ENCODE peak calls at places on chromosomes 16 and 17, in nine cellular contexts. One of them, this sample, is unnamed.
A peak's percentile ranks its signal among the peaks of the same experiment; 100 is the strongest.

GRCh38 chr17:55710410-55710809 is 12.3 kb downstream of the TMEM100 start:
- DNase-seq in fibroblast of villous mesenchyme: peak; percentile 87
- DNase-seq in HEK293T: no peak
- DNase-seq in fibroblast of the conjunctiva: no peak
- DNase-seq in stimulated activated CD8-positive, alpha-beta memory T cell treated with anti-CD3 and anti-CD28 coated beads, Interleukin-7, amount 100 ng/mL, for 4 hours: no peak
- DNase-seq in activated CD4-positive, alpha-beta T cell treated with anti-CD3 and anti-CD28 coated beads for 4 hours: no peak
- DNase-seq in NCI-H345: no peak
- DNase-seq in stimulated activated naive CD4-positive, alpha-beta T cell treated with Interleukin-2 at 50 U/mL for 16 hours: no peak
- DNase-seq in stimulated activated CD4-positive, alpha-beta T cell treated with anti-CD3 and anti-CD28 coated beads, TNF-alpha, amount 100 ng/mL, for 4 hours: no peak
- DNase-seq in this sample: no peak

GRCh38 chr16:64238576-64238975 is 883.3 kb downstream of the CDH11 start:
- DNase-seq in fibroblast of villous mesenchyme: no peak
- DNase-seq in HEK293T: no peak
- DNase-seq in fibroblast of the conjunctiva: no peak
- DNase-seq in stimulated activated CD8-positive, alpha-beta memory T cell treated with anti-CD3 and anti-CD28 coated beads, Interleukin-7, amount 100 ng/mL, for 4 hours: no peak
- DNase-seq in activated CD4-positive, alpha-beta T cell treated with anti-CD3 and anti-CD28 coated beads for 4 hours: no peak
- DNase-seq in NCI-H345: no peak
- DNase-seq in stimulated activated naive CD4-positive, alpha-beta T cell treated with Interleukin-2 at 50 U/mL for 16 hours: no peak
- DNase-seq in stimulated activated CD4-positive, alpha-beta T cell treated with anti-CD3 and anti-CD28 coated beads, TNF-alpha, amount 100 ng/mL, for 4 hours: no peak
- DNase-seq in this sample: no peak

GRCh38 chr17:74118504-74118903 is 85.0 kb upstream of the RPL38 start:
- DNase-seq in fibroblast of villous mesenchyme: no peak
- DNase-seq in HEK293T: no peak
- DNase-seq in fibroblast of the conjunctiva: no peak
- DNase-seq in stimulated activated CD8-positive, alpha-beta memory T cell treated with anti-CD3 and anti-CD28 coated beads, Interleukin-7, amount 100 ng/mL, for 4 hours: no peak
- DNase-seq in activated CD4-positive, alpha-beta T cell treated with anti-CD3 and anti-CD28 coated beads for 4 hours: no peak
- DNase-seq in NCI-H345: no peak
- DNase-seq in stimulated activated naive CD4-positive, alpha-beta T cell treated with Interleukin-2 at 50 U/mL for 16 hours: no peak
- DNase-seq in stimulated activated CD4-positive, alpha-beta T cell treated with anti-CD3 and anti-CD28 coated beads, TNF-alpha, amount 100 ng/mL, for 4 hours: no peak
- DNase-seq in this sample: no peak

GRCh38 chr17:7634384-7634783 is 4.4 kb downstream of the SHBG start:
- DNase-seq in fibroblast of villous mesenchyme: peak; percentile 66
- DNase-seq in HEK293T: peak; percentile 68
- DNase-seq in fibroblast of the conjunctiva: no peak
- DNase-seq in stimulated activated CD8-positive, alpha-beta memory T cell treated with anti-CD3 and anti-CD28 coated beads, Interleukin-7, amount 100 ng/mL, for 4 hours: no peak
- DNase-seq in activated CD4-positive, alpha-beta T cell treated with anti-CD3 and anti-CD28 coated beads for 4 hours: no peak
- DNase-seq in NCI-H345: peak; percentile 1
- DNase-seq in stimulated activated naive CD4-positive, alpha-beta T cell treated with Interleukin-2 at 50 U/mL for 16 hours: no peak
- DNase-seq in stimulated activated CD4-positive, alpha-beta T cell treated with anti-CD3 and anti-CD28 coated beads, TNF-alpha, amount 100 ng/mL, for 4 hours: no peak
- DNase-seq in this sample: peak; percentile 77

GRCh38 chr17:82267575-82268379 is 5.7 kb downstream of the CSNK1D start:
- DNase-seq in fibroblast of villous mesenchyme: peak; percentile 97
- DNase-seq in HEK293T: no peak
- DNase-seq in fibroblast of the conjunctiva: peak; percentile 91
- DNase-seq in stimulated activated CD8-positive, alpha-beta memory T cell treated with anti-CD3 and anti-CD28 coated beads, Interleukin-7, amount 100 ng/mL, for 4 hours: peak; percentile 35
- DNase-seq in activated CD4-positive, alpha-beta T cell treated with anti-CD3 and anti-CD28 coated beads for 4 hours: peak; percentile 47
- DNase-seq in NCI-H345: no peak
- DNase-seq in stimulated activated naive CD4-positive, alpha-beta T cell treated with Interleukin-2 at 50 U/mL for 16 hours: peak; percentile 25
- DNase-seq in stimulated activated CD4-positive, alpha-beta T cell treated with anti-CD3 and anti-CD28 coated beads, TNF-alpha, amount 100 ng/mL, for 4 hours: no peak
- DNase-seq in this sample: no peak

GRCh38 chr17:42795061-42795460 is 3.4 kb downstream of the COA3 start:
- DNase-seq in fibroblast of villous mesenchyme: no peak
- DNase-seq in HEK293T: no peak
- DNase-seq in fibroblast of the conjunctiva: no peak
- DNase-seq in stimulated activated CD8-positive, alpha-beta memory T cell treated with anti-CD3 and anti-CD28 coated beads, Interleukin-7, amount 100 ng/mL, for 4 hours: no peak
- DNase-seq in activated CD4-positive, alpha-beta T cell treated with anti-CD3 and anti-CD28 coated beads for 4 hours: no peak
- DNase-seq in NCI-H345: no peak
- DNase-seq in stimulated activated naive CD4-positive, alpha-beta T cell treated with Interleukin-2 at 50 U/mL for 16 hours: no peak
- DNase-seq in stimulated activated CD4-positive, alpha-beta T cell treated with anti-CD3 and anti-CD28 coated beads, TNF-alpha, amount 100 ng/mL, for 4 hours: no peak
- DNase-seq in this sample: no peak

GRCh38 chr16:57897053-57897784 is 73.7 kb downstream of the CNGB1 start:
- DNase-seq in fibroblast of villous mesenchyme: no peak
- DNase-seq in HEK293T: no peak
- DNase-seq in fibroblast of the conjunctiva: no peak
- DNase-seq in stimulated activated CD8-positive, alpha-beta memory T cell treated with anti-CD3 and anti-CD28 coated beads, Interleukin-7, amount 100 ng/mL, for 4 hours: no peak
- DNase-seq in activated CD4-positive, alpha-beta T cell treated with anti-CD3 and anti-CD28 coated beads for 4 hours: no peak
- DNase-seq in NCI-H345: no peak
- DNase-seq in stimulated activated naive CD4-positive, alpha-beta T cell treated with Interleukin-2 at 50 U/mL for 16 hours: no peak
- DNase-seq in stimulated activated CD4-positive, alpha-beta T cell treated with anti-CD3 and anti-CD28 coated beads, TNF-alpha, amount 100 ng/mL, for 4 hours: no peak
- DNase-seq in this sample: no peak

GRCh38 chr16:89334988-89335802 is 117.7 kb downstream of the ZNF778 start:
- DNase-seq in fibroblast of villous mesenchyme: no peak
- DNase-seq in HEK293T: no peak
- DNase-seq in fibroblast of the conjunctiva: no peak
- DNase-seq in stimulated activated CD8-positive, alpha-beta memory T cell treated with anti-CD3 and anti-CD28 coated beads, Interleukin-7, amount 100 ng/mL, for 4 hours: no peak
- DNase-seq in activated CD4-positive, alpha-beta T cell treated with anti-CD3 and anti-CD28 coated beads for 4 hours: no peak
- DNase-seq in NCI-H345: no peak
- DNase-seq in stimulated activated naive CD4-positive, alpha-beta T cell treated with Interleukin-2 at 50 U/mL for 16 hours: no peak
- DNase-seq in stimulated activated CD4-positive, alpha-beta T cell treated with anti-CD3 and anti-CD28 coated beads, TNF-alpha, amount 100 ng/mL, for 4 hours: no peak
- DNase-seq in this sample: no peak

GRCh38 chr17:42682400-42683384 is at the start of gene CNTNAP1:
- DNase-seq in fibroblast of villous mesenchyme: peak; percentile 80
- DNase-seq in HEK293T: peak; percentile 48
- DNase-seq in fibroblast of the conjunctiva: peak; percentile 46
- DNase-seq in stimulated activated CD8-positive, alpha-beta memory T cell treated with anti-CD3 and anti-CD28 coated beads, Interleukin-7, amount 100 ng/mL, for 4 hours: no peak
- DNase-seq in activated CD4-positive, alpha-beta T cell treated with anti-CD3 and anti-CD28 coated beads for 4 hours: no peak
- DNase-seq in NCI-H345: peak; percentile 47
- DNase-seq in stimulated activated naive CD4-positive, alpha-beta T cell treated with Interleukin-2 at 50 U/mL for 16 hours: no peak
- DNase-seq in stimulated activated CD4-positive, alpha-beta T cell treated with anti-CD3 and anti-CD28 coated beads, TNF-alpha, amount 100 ng/mL, for 4 hours: no peak
- DNase-seq in this sample: peak; percentile 85

GRCh38 chr17:15453246-15453645 is 14.2 kb downstream of the CDRT4 start:
- DNase-seq in fibroblast of villous mesenchyme: no peak
- DNase-seq in HEK293T: no peak
- DNase-seq in fibroblast of the conjunctiva: no peak
- DNase-seq in stimulated activated CD8-positive, alpha-beta memory T cell treated with anti-CD3 and anti-CD28 coated beads, Interleukin-7, amount 100 ng/mL, for 4 hours: no peak
- DNase-seq in activated CD4-positive, alpha-beta T cell treated with anti-CD3 and anti-CD28 coated beads for 4 hours: no peak
- DNase-seq in NCI-H345: no peak
- DNase-seq in stimulated activated naive CD4-positive, alpha-beta T cell treated with Interleukin-2 at 50 U/mL for 16 hours: no peak
- DNase-seq in stimulated activated CD4-positive, alpha-beta T cell treated with anti-CD3 and anti-CD28 coated beads, TNF-alpha, amount 100 ng/mL, for 4 hours: no peak
- DNase-seq in this sample: no peak

GRCh38 chr16:19595043-19595767 is 39.7 kb downstream of the VPS35L start:
- DNase-seq in fibroblast of villous mesenchyme: peak; percentile 26
- DNase-seq in HEK293T: no peak
- DNase-seq in fibroblast of the conjunctiva: no peak
- DNase-seq in stimulated activated CD8-positive, alpha-beta memory T cell treated with anti-CD3 and anti-CD28 coated beads, Interleukin-7, amount 100 ng/mL, for 4 hours: no peak
- DNase-seq in activated CD4-positive, alpha-beta T cell treated with anti-CD3 and anti-CD28 coated beads for 4 hours: no peak
- DNase-seq in NCI-H345: no peak
- DNase-seq in stimulated activated naive CD4-positive, alpha-beta T cell treated with Interleukin-2 at 50 U/mL for 16 hours: no peak
- DNase-seq in stimulated activated CD4-positive, alpha-beta T cell treated with anti-CD3 and anti-CD28 coated beads, TNF-alpha, amount 100 ng/mL, for 4 hours: no peak
- DNase-seq in this sample: no peak

GRCh38 chr16:24539850-24540484 is 601 bp downstream of the RBBP6 start:
- DNase-seq in fibroblast of villous mesenchyme: peak; percentile 63
- DNase-seq in HEK293T: peak; percentile 10
- DNase-seq in fibroblast of the conjunctiva: no peak
- DNase-seq in stimulated activated CD8-positive, alpha-beta memory T cell treated with anti-CD3 and anti-CD28 coated beads, Interleukin-7, amount 100 ng/mL, for 4 hours: peak; percentile 53
- DNase-seq in activated CD4-positive, alpha-beta T cell treated with anti-CD3 and anti-CD28 coated beads for 4 hours: peak; percentile 57
- DNase-seq in NCI-H345: peak; percentile 34
- DNase-seq in stimulated activated naive CD4-positive, alpha-beta T cell treated with Interleukin-2 at 50 U/mL for 16 hours: peak; percentile 49
- DNase-seq in stimulated activated CD4-positive, alpha-beta T cell treated with anti-CD3 and anti-CD28 coated beads, TNF-alpha, amount 100 ng/mL, for 4 hours: peak; percentile 12
- DNase-seq in this sample: peak; percentile 58

GRCh38 chr16:25192096-25192495 is 24.7 kb upstream of the AQP8 start:
- DNase-seq in fibroblast of villous mesenchyme: peak; percentile 59
- DNase-seq in HEK293T: no peak
- DNase-seq in fibroblast of the conjunctiva: no peak
- DNase-seq in stimulated activated CD8-positive, alpha-beta memory T cell treated with anti-CD3 and anti-CD28 coated beads, Interleukin-7, amount 100 ng/mL, for 4 hours: no peak
- DNase-seq in activated CD4-positive, alpha-beta T cell treated with anti-CD3 and anti-CD28 coated beads for 4 hours: no peak
- DNase-seq in NCI-H345: no peak
- DNase-seq in stimulated activated naive CD4-positive, alpha-beta T cell treated with Interleukin-2 at 50 U/mL for 16 hours: no peak
- DNase-seq in stimulated activated CD4-positive, alpha-beta T cell treated with anti-CD3 and anti-CD28 coated beads, TNF-alpha, amount 100 ng/mL, for 4 hours: no peak
- DNase-seq in this sample: no peak

GRCh38 chr17:64739316-64740058 is 77.4 kb upstream of the SMURF2 start:
- DNase-seq in fibroblast of villous mesenchyme: peak; percentile 66
- DNase-seq in HEK293T: no peak
- DNase-seq in fibroblast of the conjunctiva: no peak
- DNase-seq in stimulated activated CD8-positive, alpha-beta memory T cell treated with anti-CD3 and anti-CD28 coated beads, Interleukin-7, amount 100 ng/mL, for 4 hours: no peak
- DNase-seq in activated CD4-positive, alpha-beta T cell treated with anti-CD3 and anti-CD28 coated beads for 4 hours: no peak
- DNase-seq in NCI-H345: no peak
- DNase-seq in stimulated activated naive CD4-positive, alpha-beta T cell treated with Interleukin-2 at 50 U/mL for 16 hours: no peak
- DNase-seq in stimulated activated CD4-positive, alpha-beta T cell treated with anti-CD3 and anti-CD28 coated beads, TNF-alpha, amount 100 ng/mL, for 4 hours: no peak
- DNase-seq in this sample: no peak

GRCh38 chr17:48722924-48723554 is at the start of gene PRAC2:
- DNase-seq in fibroblast of villous mesenchyme: no peak
- DNase-seq in HEK293T: no peak
- DNase-seq in fibroblast of the conjunctiva: no peak
- DNase-seq in stimulated activated CD8-positive, alpha-beta memory T cell treated with anti-CD3 and anti-CD28 coated beads, Interleukin-7, amount 100 ng/mL, for 4 hours: no peak
- DNase-seq in activated CD4-positive, alpha-beta T cell treated with anti-CD3 and anti-CD28 coated beads for 4 hours: no peak
- DNase-seq in NCI-H345: no peak
- DNase-seq in stimulated activated naive CD4-positive, alpha-beta T cell treated with Interleukin-2 at 50 U/mL for 16 hours: no peak
- DNase-seq in stimulated activated CD4-positive, alpha-beta T cell treated with anti-CD3 and anti-CD28 coated beads, TNF-alpha, amount 100 ng/mL, for 4 hours: no peak
- DNase-seq in this sample: no peak

GRCh38 chr17:81222620-81222905 is 202 bp downstream of the CEP131 start:
- DNase-seq in fibroblast of villous mesenchyme: no peak
- DNase-seq in HEK293T: no peak
- DNase-seq in fibroblast of the conjunctiva: no peak
- DNase-seq in stimulated activated CD8-positive, alpha-beta memory T cell treated with anti-CD3 and anti-CD28 coated beads, Interleukin-7, amount 100 ng/mL, for 4 hours: no peak
- DNase-seq in activated CD4-positive, alpha-beta T cell treated with anti-CD3 and anti-CD28 coated beads for 4 hours: no peak
- DNase-seq in NCI-H345: no peak
- DNase-seq in stimulated activated naive CD4-positive, alpha-beta T cell treated with Interleukin-2 at 50 U/mL for 16 hours: no peak
- DNase-seq in stimulated activated CD4-positive, alpha-beta T cell treated with anti-CD3 and anti-CD28 coated beads, TNF-alpha, amount 100 ng/mL, for 4 hours: no peak
- DNase-seq in this sample: no peak

GRCh38 chr17:63700528-63701441 is 860 bp upstream of the LIMD2 start:
- DNase-seq in fibroblast of villous mesenchyme: peak; percentile 45
- DNase-seq in HEK293T: no peak
- DNase-seq in fibroblast of the conjunctiva: no peak
- DNase-seq in stimulated activated CD8-positive, alpha-beta memory T cell treated with anti-CD3 and anti-CD28 coated beads, Interleukin-7, amount 100 ng/mL, for 4 hours: peak; percentile 68
- DNase-seq in activated CD4-positive, alpha-beta T cell treated with anti-CD3 and anti-CD28 coated beads for 4 hours: peak; percentile 64
- DNase-seq in NCI-H345: peak; percentile 51
- DNase-seq in stimulated activated naive CD4-positive, alpha-beta T cell treated with Interleukin-2 at 50 U/mL for 16 hours: peak; percentile 38
- DNase-seq in stimulated activated CD4-positive, alpha-beta T cell treated with anti-CD3 and anti-CD28 coated beads, TNF-alpha, amount 100 ng/mL, for 4 hours: no peak
- DNase-seq in this sample: peak; percentile 86

GRCh38 chr16:10870137-10870776 is 6.7 kb upstream of the CIITA start:
- DNase-seq in fibroblast of villous mesenchyme: no peak
- DNase-seq in HEK293T: no peak
- DNase-seq in fibroblast of the conjunctiva: no peak
- DNase-seq in stimulated activated CD8-positive, alpha-beta memory T cell treated with anti-CD3 and anti-CD28 coated beads, Interleukin-7, amount 100 ng/mL, for 4 hours: no peak
- DNase-seq in activated CD4-positive, alpha-beta T cell treated with anti-CD3 and anti-CD28 coated beads for 4 hours: no peak
- DNase-seq in NCI-H345: no peak
- DNase-seq in stimulated activated naive CD4-positive, alpha-beta T cell treated with Interleukin-2 at 50 U/mL for 16 hours: no peak
- DNase-seq in stimulated activated CD4-positive, alpha-beta T cell treated with anti-CD3 and anti-CD28 coated beads, TNF-alpha, amount 100 ng/mL, for 4 hours: no peak
- DNase-seq in this sample: no peak

GRCh38 chr17:28033972-28034714 is 8.3 kb upstream of the NLK start:
- DNase-seq in fibroblast of villous mesenchyme: peak; percentile 47
- DNase-seq in HEK293T: no peak
- DNase-seq in fibroblast of the conjunctiva: peak; percentile 6
- DNase-seq in stimulated activated CD8-positive, alpha-beta memory T cell treated with anti-CD3 and anti-CD28 coated beads, Interleukin-7, amount 100 ng/mL, for 4 hours: no peak
- DNase-seq in activated CD4-positive, alpha-beta T cell treated with anti-CD3 and anti-CD28 coated beads for 4 hours: no peak
- DNase-seq in NCI-H345: no peak
- DNase-seq in stimulated activated naive CD4-positive, alpha-beta T cell treated with Interleukin-2 at 50 U/mL for 16 hours: no peak
- DNase-seq in stimulated activated CD4-positive, alpha-beta T cell treated with anti-CD3 and anti-CD28 coated beads, TNF-alpha, amount 100 ng/mL, for 4 hours: no peak
- DNase-seq in this sample: no peak

GRCh38 chr16:31052131-31052530 is 18.8 kb downstream of the STX4 start:
- DNase-seq in fibroblast of villous mesenchyme: peak; percentile 97
- DNase-seq in HEK293T: no peak
- DNase-seq in fibroblast of the conjunctiva: peak; percentile 93
- DNase-seq in stimulated activated CD8-positive, alpha-beta memory T cell treated with anti-CD3 and anti-CD28 coated beads, Interleukin-7, amount 100 ng/mL, for 4 hours: no peak
- DNase-seq in activated CD4-positive, alpha-beta T cell treated with anti-CD3 and anti-CD28 coated beads for 4 hours: no peak
- DNase-seq in NCI-H345: no peak
- DNase-seq in stimulated activated naive CD4-positive, alpha-beta T cell treated with Interleukin-2 at 50 U/mL for 16 hours: no peak
- DNase-seq in stimulated activated CD4-positive, alpha-beta T cell treated with anti-CD3 and anti-CD28 coated beads, TNF-alpha, amount 100 ng/mL, for 4 hours: no peak
- DNase-seq in this sample: no peak

GRCh38 chr17:69030145-69030544 is 30.6 kb downstream of the ABCA9 start:
- DNase-seq in fibroblast of villous mesenchyme: no peak
- DNase-seq in HEK293T: no peak
- DNase-seq in fibroblast of the conjunctiva: no peak
- DNase-seq in stimulated activated CD8-positive, alpha-beta memory T cell treated with anti-CD3 and anti-CD28 coated beads, Interleukin-7, amount 100 ng/mL, for 4 hours: no peak
- DNase-seq in activated CD4-positive, alpha-beta T cell treated with anti-CD3 and anti-CD28 coated beads for 4 hours: no peak
- DNase-seq in NCI-H345: no peak
- DNase-seq in stimulated activated naive CD4-positive, alpha-beta T cell treated with Interleukin-2 at 50 U/mL for 16 hours: no peak
- DNase-seq in stimulated activated CD4-positive, alpha-beta T cell treated with anti-CD3 and anti-CD28 coated beads, TNF-alpha, amount 100 ng/mL, for 4 hours: no peak
- DNase-seq in this sample: no peak

GRCh38 chr17:29412780-29413565 is 22.8 kb downstream of the TAOK1 start:
- DNase-seq in fibroblast of villous mesenchyme: peak; percentile 71
- DNase-seq in HEK293T: no peak
- DNase-seq in fibroblast of the conjunctiva: peak; percentile 17
- DNase-seq in stimulated activated CD8-positive, alpha-beta memory T cell treated with anti-CD3 and anti-CD28 coated beads, Interleukin-7, amount 100 ng/mL, for 4 hours: no peak
- DNase-seq in activated CD4-positive, alpha-beta T cell treated with anti-CD3 and anti-CD28 coated beads for 4 hours: no peak
- DNase-seq in NCI-H345: no peak
- DNase-seq in stimulated activated naive CD4-positive, alpha-beta T cell treated with Interleukin-2 at 50 U/mL for 16 hours: no peak
- DNase-seq in stimulated activated CD4-positive, alpha-beta T cell treated with anti-CD3 and anti-CD28 coated beads, TNF-alpha, amount 100 ng/mL, for 4 hours: no peak
- DNase-seq in this sample: no peak

GRCh38 chr17:57945999-57946797 is 9.0 kb downstream of the CUEDC1 start:
- DNase-seq in fibroblast of villous mesenchyme: peak; percentile 70
- DNase-seq in HEK293T: no peak
- DNase-seq in fibroblast of the conjunctiva: no peak
- DNase-seq in stimulated activated CD8-positive, alpha-beta memory T cell treated with anti-CD3 and anti-CD28 coated beads, Interleukin-7, amount 100 ng/mL, for 4 hours: no peak
- DNase-seq in activated CD4-positive, alpha-beta T cell treated with anti-CD3 and anti-CD28 coated beads for 4 hours: no peak
- DNase-seq in NCI-H345: no peak
- DNase-seq in stimulated activated naive CD4-positive, alpha-beta T cell treated with Interleukin-2 at 50 U/mL for 16 hours: no peak
- DNase-seq in stimulated activated CD4-positive, alpha-beta T cell treated with anti-CD3 and anti-CD28 coated beads, TNF-alpha, amount 100 ng/mL, for 4 hours: no peak
- DNase-seq in this sample: no peak

GRCh38 chr16:78122774-78123315 is 23.4 kb downstream of the WWOX start:
- DNase-seq in fibroblast of villous mesenchyme: peak; percentile 69
- DNase-seq in HEK293T: peak; percentile 41
- DNase-seq in fibroblast of the conjunctiva: peak; percentile 32
- DNase-seq in stimulated activated CD8-positive, alpha-beta memory T cell treated with anti-CD3 and anti-CD28 coated beads, Interleukin-7, amount 100 ng/mL, for 4 hours: no peak
- DNase-seq in activated CD4-positive, alpha-beta T cell treated with anti-CD3 and anti-CD28 coated beads for 4 hours: peak; percentile 11
- DNase-seq in NCI-H345: peak; percentile 52
- DNase-seq in stimulated activated naive CD4-positive, alpha-beta T cell treated with Interleukin-2 at 50 U/mL for 16 hours: no peak
- DNase-seq in stimulated activated CD4-positive, alpha-beta T cell treated with anti-CD3 and anti-CD28 coated beads, TNF-alpha, amount 100 ng/mL, for 4 hours: no peak
- DNase-seq in this sample: peak; percentile 47

GRCh38 chr16:55495616-55496289 is 13.1 kb upstream of the LPCAT2 start:
- DNase-seq in fibroblast of villous mesenchyme: peak; percentile 87
- DNase-seq in HEK293T: no peak
- DNase-seq in fibroblast of the conjunctiva: peak; percentile 90
- DNase-seq in stimulated activated CD8-positive, alpha-beta memory T cell treated with anti-CD3 and anti-CD28 coated beads, Interleukin-7, amount 100 ng/mL, for 4 hours: no peak
- DNase-seq in activated CD4-positive, alpha-beta T cell treated with anti-CD3 and anti-CD28 coated beads for 4 hours: no peak
- DNase-seq in NCI-H345: no peak
- DNase-seq in stimulated activated naive CD4-positive, alpha-beta T cell treated with Interleukin-2 at 50 U/mL for 16 hours: no peak
- DNase-seq in stimulated activated CD4-positive, alpha-beta T cell treated with anti-CD3 and anti-CD28 coated beads, TNF-alpha, amount 100 ng/mL, for 4 hours: no peak
- DNase-seq in this sample: no peak

GRCh38 chr17:3660311-3660891 is 8.0 kb downstream of the TAX1BP3 start:
- DNase-seq in fibroblast of villous mesenchyme: no peak
- DNase-seq in HEK293T: no peak
- DNase-seq in fibroblast of the conjunctiva: no peak
- DNase-seq in stimulated activated CD8-positive, alpha-beta memory T cell treated with anti-CD3 and anti-CD28 coated beads, Interleukin-7, amount 100 ng/mL, for 4 hours: no peak
- DNase-seq in activated CD4-positive, alpha-beta T cell treated with anti-CD3 and anti-CD28 coated beads for 4 hours: no peak
- DNase-seq in NCI-H345: no peak
- DNase-seq in stimulated activated naive CD4-positive, alpha-beta T cell treated with Interleukin-2 at 50 U/mL for 16 hours: no peak
- DNase-seq in stimulated activated CD4-positive, alpha-beta T cell treated with anti-CD3 and anti-CD28 coated beads, TNF-alpha, amount 100 ng/mL, for 4 hours: no peak
- DNase-seq in this sample: no peak

GRCh38 chr17:60098578-60098977 is 19.9 kb upstream of the HEATR6 start:
- DNase-seq in fibroblast of villous mesenchyme: no peak
- DNase-seq in HEK293T: no peak
- DNase-seq in fibroblast of the conjunctiva: no peak
- DNase-seq in stimulated activated CD8-positive, alpha-beta memory T cell treated with anti-CD3 and anti-CD28 coated beads, Interleukin-7, amount 100 ng/mL, for 4 hours: no peak
- DNase-seq in activated CD4-positive, alpha-beta T cell treated with anti-CD3 and anti-CD28 coated beads for 4 hours: no peak
- DNase-seq in NCI-H345: no peak
- DNase-seq in stimulated activated naive CD4-positive, alpha-beta T cell treated with Interleukin-2 at 50 U/mL for 16 hours: no peak
- DNase-seq in stimulated activated CD4-positive, alpha-beta T cell treated with anti-CD3 and anti-CD28 coated beads, TNF-alpha, amount 100 ng/mL, for 4 hours: no peak
- DNase-seq in this sample: no peak

GRCh38 chr17:71472809-71473789 is 647.7 kb upstream of the SOX9 start:
- DNase-seq in fibroblast of villous mesenchyme: peak; percentile 60
- DNase-seq in HEK293T: peak; percentile 60
- DNase-seq in fibroblast of the conjunctiva: peak; percentile 47
- DNase-seq in stimulated activated CD8-positive, alpha-beta memory T cell treated with anti-CD3 and anti-CD28 coated beads, Interleukin-7, amount 100 ng/mL, for 4 hours: no peak
- DNase-seq in activated CD4-positive, alpha-beta T cell treated with anti-CD3 and anti-CD28 coated beads for 4 hours: no peak
- DNase-seq in NCI-H345: peak; percentile 63
- DNase-seq in stimulated activated naive CD4-positive, alpha-beta T cell treated with Interleukin-2 at 50 U/mL for 16 hours: no peak
- DNase-seq in stimulated activated CD4-positive, alpha-beta T cell treated with anti-CD3 and anti-CD28 coated beads, TNF-alpha, amount 100 ng/mL, for 4 hours: no peak
- DNase-seq in this sample: peak; percentile 65

GRCh38 chr17:7258731-7259554 is 3.3 kb downstream of the CLDN7 start:
- DNase-seq in fibroblast of villous mesenchyme: peak; percentile 84
- DNase-seq in HEK293T: no peak
- DNase-seq in fibroblast of the conjunctiva: peak; percentile 60
- DNase-seq in stimulated activated CD8-positive, alpha-beta memory T cell treated with anti-CD3 and anti-CD28 coated beads, Interleukin-7, amount 100 ng/mL, for 4 hours: no peak
- DNase-seq in activated CD4-positive, alpha-beta T cell treated with anti-CD3 and anti-CD28 coated beads for 4 hours: no peak
- DNase-seq in NCI-H345: no peak
- DNase-seq in stimulated activated naive CD4-positive, alpha-beta T cell treated with Interleukin-2 at 50 U/mL for 16 hours: no peak
- DNase-seq in stimulated activated CD4-positive, alpha-beta T cell treated with anti-CD3 and anti-CD28 coated beads, TNF-alpha, amount 100 ng/mL, for 4 hours: no peak
- DNase-seq in this sample: no peak

GRCh38 chr17:8162997-8163977 is 539 bp upstream of the VAMP2 start:
- DNase-seq in fibroblast of villous mesenchyme: no peak
- DNase-seq in HEK293T: peak; percentile 72
- DNase-seq in fibroblast of the conjunctiva: no peak
- DNase-seq in stimulated activated CD8-positive, alpha-beta memory T cell treated with anti-CD3 and anti-CD28 coated beads, Interleukin-7, amount 100 ng/mL, for 4 hours: no peak
- DNase-seq in activated CD4-positive, alpha-beta T cell treated with anti-CD3 and anti-CD28 coated beads for 4 hours: no peak
- DNase-seq in NCI-H345: peak; percentile 42
- DNase-seq in stimulated activated naive CD4-positive, alpha-beta T cell treated with Interleukin-2 at 50 U/mL for 16 hours: no peak
- DNase-seq in stimulated activated CD4-positive, alpha-beta T cell treated with anti-CD3 and anti-CD28 coated beads, TNF-alpha, amount 100 ng/mL, for 4 hours: no peak
- DNase-seq in this sample: peak; percentile 80

GRCh38 chr16:52470601-52471000 is 76.3 kb downstream of the TOX3 start:
- DNase-seq in fibroblast of villous mesenchyme: no peak
- DNase-seq in HEK293T: no peak
- DNase-seq in fibroblast of the conjunctiva: no peak
- DNase-seq in stimulated activated CD8-positive, alpha-beta memory T cell treated with anti-CD3 and anti-CD28 coated beads, Interleukin-7, amount 100 ng/mL, for 4 hours: no peak
- DNase-seq in activated CD4-positive, alpha-beta T cell treated with anti-CD3 and anti-CD28 coated beads for 4 hours: no peak
- DNase-seq in NCI-H345: peak; percentile 79
- DNase-seq in stimulated activated naive CD4-positive, alpha-beta T cell treated with Interleukin-2 at 50 U/mL for 16 hours: no peak
- DNase-seq in stimulated activated CD4-positive, alpha-beta T cell treated with anti-CD3 and anti-CD28 coated beads, TNF-alpha, amount 100 ng/mL, for 4 hours: no peak
- DNase-seq in this sample: no peak

This sample was measured in D341Med.